ENCODE peak calls at places on chromosomes 13 and 19, in six cellular contexts. N is HTR-8/SVneo; C is left lung; V is aorta; R is stimulated activated CD8-positive, alpha-beta memory T cell treated with anti-CD3 and anti-CD28 coated beads, Interleukin-2, amount 100 ng/mL, for 48 hours; A is nephron progenitor cell. D is an unnamed sample.

GRCh38 chr13:109764045-109764444 is 22.3 kb downstream of the IRS2 start:
- DNase-seq in N (no peak), V (no peak), R (no peak), C (no peak), A (no peak), D (no peak)

GRCh38 chr13:102289606-102290005 is 112.2 kb downstream of the FGF14 start:
- DNase-seq in C (no peak), R (no peak), V (no peak), A (no peak), N (no peak), D (no peak)

GRCh38 chr13:31048521-31048920 is 113.2 kb downstream of the HSPH1 start:
- DNase-seq in N (peak; percentile 35), C (no peak), R (no peak), A (no peak), V (no peak), D (no peak)

GRCh38 chr19:45323671-45324081 is 1.0 kb upstream of the CKM start:
- DNase-seq in C (no peak), R (no peak), A (peak; percentile 55), N (no peak), V (no peak), D (peak; percentile 55)

GRCh38 chr19:40592170-40592569 is 9.0 kb upstream of the LTBP4 start:
- DNase-seq in R (no peak), A (no peak), V (no peak), C (no peak), N (no peak), D (no peak)

GRCh38 chr19:21697171-21697570 is 70.2 kb downstream of the ZNF100 start:
- DNase-seq in C (no peak), V (no peak), A (no peak), R (no peak), N (no peak), D (no peak)

GRCh38 chr19:10998045-10998533 is 37.3 kb downstream of the SMARCA4 start:
- DNase-seq in R (no peak), A (no peak), V (no peak), N (no peak), C (no peak), D (no peak)

GRCh38 chr19:35297515-35297848 is 5.5 kb downstream of the MAG start:
- DNase-seq in V (no peak), C (no peak), R (no peak), N (no peak), A (no peak), D (no peak)